ENCODE peak calls at places on chromosomes 13 and 19, in eight cellular contexts. One of them, this sample, is unnamed. For H3K4me1, the result is how much of the 10 kb centered on the place peaks cover.

GRCh38 chr19:2308114-2308556 is at the start of gene LINGO3:
- DNase-seq in uterus: no peak
- DNase-seq in sigmoid colon: no peak
- DNase-seq in endothelial cell of umbilical vein: no peak
- DNase-seq in aorta: no peak
- DNase-seq in neural progenitor cell: peak
- DNase-seq in heart right ventricle: no peak
- DNase-seq in mammary epithelial cell: no peak
- DNase-seq in this sample: no peak

GRCh38 chr19:45200614-45201013 is 22.0 kb downstream of the BLOC1S3 start:
- DNase-seq in aorta: no peak
- DNase-seq in mammary epithelial cell: peak
- DNase-seq in neural progenitor cell: peak
- DNase-seq in heart right ventricle: peak
- DNase-seq in uterus: no peak
- DNase-seq in endothelial cell of umbilical vein: peak
- DNase-seq in sigmoid colon: no peak
- DNase-seq in this sample: peak

GRCh38 chr19:4016903-4017638 is 9.5 kb downstream of the PIAS4 start:
- DNase-seq in aorta: no peak
- DNase-seq in heart right ventricle: no peak
- DNase-seq in neural progenitor cell: no peak
- DNase-seq in uterus: no peak
- DNase-seq in mammary epithelial cell: no peak
- DNase-seq in endothelial cell of umbilical vein: no peak
- DNase-seq in sigmoid colon: no peak
- DNase-seq in this sample: no peak

GRCh38 chr19:9674669-9675357 is at the start of gene ZNF562:
- DNase-seq in uterus: peak
- DNase-seq in aorta: peak
- DNase-seq in mammary epithelial cell: peak
- DNase-seq in sigmoid colon: peak
- DNase-seq in neural progenitor cell: peak
- DNase-seq in endothelial cell of umbilical vein: peak
- DNase-seq in heart right ventricle: peak
- DNase-seq in this sample: peak

GRCh38 chr19:19545707-19546106 is 7.6 kb downstream of the CILP2 start:
- DNase-seq in endothelial cell of umbilical vein: no peak
- DNase-seq in sigmoid colon: no peak
- DNase-seq in uterus: no peak
- DNase-seq in aorta: no peak
- DNase-seq in neural progenitor cell: no peak
- DNase-seq in mammary epithelial cell: no peak
- DNase-seq in heart right ventricle: no peak
- DNase-seq in this sample: no peak

GRCh38 chr19:42553292-42554045 is 25.2 kb upstream of the CEACAM1 start:
- DNase-seq in endothelial cell of umbilical vein: no peak
- DNase-seq in neural progenitor cell: no peak
- DNase-seq in heart right ventricle: peak
- DNase-seq in sigmoid colon: no peak
- DNase-seq in uterus: no peak
- DNase-seq in aorta: peak
- DNase-seq in mammary epithelial cell: peak
- DNase-seq in this sample: peak

GRCh38 chr13:98504371-98504963 is 72.4 kb downstream of the STK24 start:
- DNase-seq in mammary epithelial cell: no peak
- DNase-seq in uterus: no peak
- DNase-seq in endothelial cell of umbilical vein: no peak
- DNase-seq in neural progenitor cell: no peak
- DNase-seq in heart right ventricle: no peak
- DNase-seq in sigmoid colon: no peak
- DNase-seq in aorta: no peak
- DNase-seq in this sample: no peak

GRCh38 chr19:5308471-5309437 is 31.9 kb downstream of the PTPRS start:
- DNase-seq in neural progenitor cell: no peak
- DNase-seq in sigmoid colon: peak
- DNase-seq in mammary epithelial cell: peak
- DNase-seq in uterus: peak
- DNase-seq in aorta: peak
- DNase-seq in endothelial cell of umbilical vein: peak
- DNase-seq in heart right ventricle: peak
- DNase-seq in this sample: peak

GRCh38 chr19:3532154-3533019 is 6.6 kb upstream of the TEKTIP1 start:
- DNase-seq in endothelial cell of umbilical vein: no peak
- DNase-seq in neural progenitor cell: no peak
- DNase-seq in sigmoid colon: no peak
- DNase-seq in mammary epithelial cell: no peak
- DNase-seq in uterus: no peak
- DNase-seq in aorta: no peak
- DNase-seq in heart right ventricle: no peak
- DNase-seq in this sample: no peak

GRCh38 chr13:45036206-45036605 is 46.9 kb downstream of the GPALPP1 start:
- DNase-seq in uterus: no peak
- DNase-seq in heart right ventricle: no peak
- DNase-seq in endothelial cell of umbilical vein: no peak
- DNase-seq in sigmoid colon: no peak
- DNase-seq in mammary epithelial cell: no peak
- DNase-seq in neural progenitor cell: no peak
- DNase-seq in aorta: no peak
- DNase-seq in this sample: no peak

GRCh38 chr19:51107406-51108065 is 673 bp downstream of the CTU1 start:
- DNase-seq in aorta: no peak
- DNase-seq in neural progenitor cell: peak
- DNase-seq in mammary epithelial cell: no peak
- DNase-seq in endothelial cell of umbilical vein: no peak
- DNase-seq in uterus: no peak
- DNase-seq in sigmoid colon: no peak
- DNase-seq in heart right ventricle: no peak
- DNase-seq in this sample: peak

GRCh38 chr13:74056829-74057564 is 77.2 kb downstream of the KLF12 start:
- DNase-seq in endothelial cell of umbilical vein: no peak
- DNase-seq in sigmoid colon: no peak
- DNase-seq in heart right ventricle: peak
- DNase-seq in uterus: peak
- DNase-seq in mammary epithelial cell: peak
- DNase-seq in neural progenitor cell: peak
- DNase-seq in aorta: no peak
- DNase-seq in this sample: no peak

GRCh38 chr19:13303381-13304129 is 153.3 kb downstream of the IER2 start:
- DNase-seq in neural progenitor cell: peak
- DNase-seq in uterus: no peak
- DNase-seq in aorta: no peak
- DNase-seq in endothelial cell of umbilical vein: no peak
- DNase-seq in mammary epithelial cell: no peak
- DNase-seq in heart right ventricle: no peak
- DNase-seq in sigmoid colon: no peak
- DNase-seq in this sample: no peak

GRCh38 chr19:33879818-33880575 is 83.3 kb downstream of the KCTD15 start:
- DNase-seq in uterus: no peak
- DNase-seq in heart right ventricle: peak
- DNase-seq in aorta: no peak
- DNase-seq in sigmoid colon: no peak
- DNase-seq in mammary epithelial cell: no peak
- DNase-seq in endothelial cell of umbilical vein: peak
- DNase-seq in neural progenitor cell: no peak
- DNase-seq in this sample: no peak

DNA sequence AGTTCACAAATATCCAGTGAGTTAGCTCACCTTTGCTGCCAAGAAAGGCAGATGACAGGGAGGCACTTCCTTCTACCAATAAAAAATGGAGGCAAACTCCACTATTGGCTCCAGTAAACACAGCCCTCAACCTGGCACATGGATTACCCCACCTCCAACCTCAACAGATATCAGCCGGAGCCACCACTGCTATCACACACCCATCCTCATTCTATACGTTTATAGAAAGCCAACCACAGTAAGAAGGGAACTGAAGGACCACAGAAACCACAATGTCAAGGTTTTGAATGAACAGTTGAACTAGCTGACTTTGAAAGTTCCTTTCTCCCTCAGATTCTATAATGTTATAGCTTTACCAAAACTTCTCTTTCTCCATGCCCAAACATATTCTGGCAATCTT is 526.2 kb downstream of the UQCRFS1 start:
- DNase-seq in endothelial cell of umbilical vein: no peak
- DNase-seq in heart right ventricle: no peak
- DNase-seq in neural progenitor cell: no peak
- DNase-seq in uterus: no peak
- DNase-seq in aorta: no peak
- DNase-seq in sigmoid colon: no peak
- DNase-seq in mammary epithelial cell: no peak
- DNase-seq in this sample: no peak
- H3K4me1 ChIP-seq in endothelial cell of umbilical vein: under half
- H3K4me1 ChIP-seq in heart right ventricle: under half
- H3K4me1 ChIP-seq in neural progenitor cell: under half
- H3K4me1 ChIP-seq in uterus: under half
- H3K4me1 ChIP-seq in aorta: under half
- H3K4me1 ChIP-seq in sigmoid colon: under half
- H3K4me1 ChIP-seq in mammary epithelial cell: under half
- H3K4me1 ChIP-seq in this sample: under half

DNA sequence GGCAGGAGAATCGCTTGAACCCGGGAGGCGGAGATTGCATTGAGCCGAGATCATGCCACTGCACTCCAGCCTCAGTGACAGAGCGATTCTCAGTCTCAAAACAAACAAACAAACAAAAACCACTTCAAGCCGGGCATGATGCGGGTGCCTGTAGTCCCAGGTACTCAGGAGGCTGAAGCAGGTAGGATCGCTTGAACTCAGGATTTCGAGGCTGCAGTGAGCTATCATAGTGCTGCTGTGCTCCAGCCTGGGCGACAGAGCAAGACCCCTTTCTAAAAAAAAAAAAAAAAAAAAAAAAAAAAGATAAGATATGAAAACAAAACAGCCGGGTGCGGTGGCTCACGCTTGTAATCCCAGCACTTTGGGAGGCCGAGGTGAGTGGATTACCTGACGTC is 12.9 kb downstream of the PPP1R14A start:
- DNase-seq in mammary epithelial cell: no peak
- DNase-seq in sigmoid colon: no peak
- DNase-seq in aorta: no peak
- DNase-seq in endothelial cell of umbilical vein: no peak
- DNase-seq in neural progenitor cell: no peak
- DNase-seq in uterus: no peak
- DNase-seq in heart right ventricle: no peak
- DNase-seq in this sample: no peak
- H3K4me1 ChIP-seq in mammary epithelial cell: under half
- H3K4me1 ChIP-seq in sigmoid colon: under half
- H3K4me1 ChIP-seq in aorta: under half
- H3K4me1 ChIP-seq in endothelial cell of umbilical vein: under half
- H3K4me1 ChIP-seq in neural progenitor cell: under half
- H3K4me1 ChIP-seq in uterus: under half
- H3K4me1 ChIP-seq in heart right ventricle: under half
- H3K4me1 ChIP-seq in this sample: under half

GRCh38 chr19:16369306-16369663 is 44.7 kb downstream of the KLF2 start:
- DNase-seq in endothelial cell of umbilical vein: no peak
- DNase-seq in heart right ventricle: no peak
- DNase-seq in aorta: no peak
- DNase-seq in uterus: no peak
- DNase-seq in sigmoid colon: peak
- DNase-seq in neural progenitor cell: no peak
- DNase-seq in mammary epithelial cell: no peak
- DNase-seq in this sample: no peak

GRCh38 chr19:16370671-16371391 is 46.2 kb downstream of the KLF2 start:
- DNase-seq in uterus: no peak
- DNase-seq in aorta: peak
- DNase-seq in endothelial cell of umbilical vein: no peak
- DNase-seq in heart right ventricle: no peak
- DNase-seq in mammary epithelial cell: no peak
- DNase-seq in sigmoid colon: no peak
- DNase-seq in neural progenitor cell: no peak
- DNase-seq in this sample: no peak

GRCh38 chr19:16371540-16371986 is 46.9 kb downstream of the KLF2 start:
- DNase-seq in neural progenitor cell: no peak
- DNase-seq in uterus: no peak
- DNase-seq in endothelial cell of umbilical vein: no peak
- DNase-seq in aorta: peak
- DNase-seq in sigmoid colon: no peak
- DNase-seq in heart right ventricle: peak
- DNase-seq in mammary epithelial cell: no peak
- DNase-seq in this sample: no peak

GRCh38 chr19:16368385-16369305 is 44.0 kb downstream of the KLF2 start:
- DNase-seq in neural progenitor cell: no peak
- DNase-seq in uterus: no peak
- DNase-seq in sigmoid colon: peak
- DNase-seq in aorta: peak
- DNase-seq in mammary epithelial cell: no peak
- DNase-seq in heart right ventricle: no peak
- DNase-seq in endothelial cell of umbilical vein: no peak
- DNase-seq in this sample: no peak

DNA sequence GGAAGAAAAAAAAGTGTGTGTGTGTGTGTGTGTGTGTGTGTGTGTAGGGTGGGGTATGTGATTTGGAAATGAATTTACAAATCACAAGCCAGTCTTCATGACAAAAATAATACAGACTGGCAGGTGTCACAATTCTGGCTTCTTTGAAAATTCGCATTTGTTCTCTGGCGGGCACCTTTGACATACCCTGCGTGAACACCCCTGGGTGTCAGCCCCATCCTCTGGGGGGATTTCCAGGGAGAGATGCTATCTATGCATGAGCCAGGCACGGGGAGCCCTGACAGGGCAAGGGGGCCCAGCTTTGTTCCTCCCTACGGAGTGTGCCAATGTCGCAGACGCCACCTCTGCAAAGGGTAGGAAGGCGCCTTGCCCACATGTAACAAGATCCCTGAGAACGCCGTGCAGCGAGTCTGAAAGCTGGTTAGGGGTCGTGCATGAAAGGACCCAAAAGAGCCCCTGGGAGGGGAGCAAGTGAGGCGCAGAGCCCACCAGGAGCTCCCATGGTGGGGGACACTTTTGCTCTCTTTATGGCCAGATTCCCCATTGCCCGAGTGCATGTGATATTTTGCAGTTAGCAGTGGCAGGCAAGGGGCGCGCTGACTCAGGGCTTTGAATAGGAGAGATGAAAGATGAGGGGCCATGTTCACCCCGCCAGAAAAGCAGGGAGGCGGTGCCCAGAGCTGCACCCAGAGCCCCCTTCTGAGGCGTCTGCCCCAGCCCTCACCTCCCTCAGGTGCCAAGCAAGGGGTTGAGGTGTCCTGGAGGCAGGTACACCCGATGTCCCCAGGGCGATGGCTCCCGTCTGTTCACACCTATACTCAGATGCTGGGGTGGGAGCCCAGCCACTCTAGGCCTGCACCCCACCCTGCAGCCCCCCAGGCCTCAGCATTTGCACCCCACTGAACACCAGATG is 45.3 kb downstream of the KLF2 start:
- DNase-seq in neural progenitor cell: no peak
- DNase-seq in uterus: no peak
- DNase-seq in mammary epithelial cell: no peak
- DNase-seq in sigmoid colon: peak
- DNase-seq in heart right ventricle: no peak
- DNase-seq in endothelial cell of umbilical vein: no peak
- DNase-seq in aorta: peak
- DNase-seq in this sample: no peak
- H3K4me1 ChIP-seq in neural progenitor cell: under half
- H3K4me1 ChIP-seq in uterus: under half
- H3K4me1 ChIP-seq in mammary epithelial cell: under half
- H3K4me1 ChIP-seq in sigmoid colon: under half
- H3K4me1 ChIP-seq in heart right ventricle: under half
- H3K4me1 ChIP-seq in endothelial cell of umbilical vein: under half
- H3K4me1 ChIP-seq in aorta: under half
- H3K4me1 ChIP-seq in this sample: under half

DNA sequence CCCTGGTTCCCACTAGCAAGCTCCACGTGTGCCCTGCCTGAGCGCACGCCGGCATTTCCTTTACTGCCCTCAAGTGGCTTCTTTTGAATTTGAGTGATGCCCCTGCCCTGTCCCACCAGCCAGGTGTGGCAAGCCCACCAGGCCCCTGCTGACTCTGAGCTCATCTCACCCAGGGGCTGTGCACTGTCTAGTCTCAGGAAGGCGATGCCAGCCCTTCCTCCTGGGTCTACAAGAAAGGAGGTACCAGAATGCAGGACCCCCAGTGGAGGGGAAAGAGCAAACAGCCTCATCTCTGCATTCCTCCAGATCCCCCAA is 17.3 kb upstream of the EPHX3 start:
- DNase-seq in endothelial cell of umbilical vein: no peak
- DNase-seq in uterus: no peak
- DNase-seq in mammary epithelial cell: no peak
- DNase-seq in aorta: no peak
- DNase-seq in heart right ventricle: no peak
- DNase-seq in neural progenitor cell: no peak
- DNase-seq in sigmoid colon: no peak
- DNase-seq in this sample: no peak
- H3K4me1 ChIP-seq in endothelial cell of umbilical vein: under half
- H3K4me1 ChIP-seq in uterus: under half
- H3K4me1 ChIP-seq in mammary epithelial cell: under half
- H3K4me1 ChIP-seq in aorta: under half
- H3K4me1 ChIP-seq in heart right ventricle: half or more
- H3K4me1 ChIP-seq in neural progenitor cell: under half
- H3K4me1 ChIP-seq in sigmoid colon: half or more
- H3K4me1 ChIP-seq in this sample: half or more